ENCODE peak calls at places on chromosomes 6 and 20, in nine cellular contexts. Z, H, X, U, V, P, N, L and F are unnamed samples.

GRCh38 chr6:121544691-121545090 is 109.2 kb downstream of the GJA1 start:
- DNase-seq in Z (no peak), H (no peak), X (peak), U (no peak), V (no peak), P (no peak), N (no peak), L (no peak), F (no peak)

GRCh38 chr6:47780510-47781356 is 1.1 kb upstream of the OPN5 start:
- DNase-seq in Z (no peak), H (peak), X (peak), U (peak), V (peak), P (peak), N (no peak), L (no peak), F (no peak)

GRCh38 chr6:104728444-104728843 is 131.3 kb downstream of the HACE1 start:
- DNase-seq in Z (no peak), H (no peak), X (no peak), U (no peak), V (no peak), P (no peak), N (no peak), L (no peak), F (no peak)

GRCh38 chr6:10163159-10163962 is 251.5 kb downstream of the TFAP2A start:
- DNase-seq in Z (no peak), H (no peak), X (no peak), U (no peak), V (no peak), P (no peak), N (peak), L (no peak), F (no peak)

GRCh38 chr20:11045412-11046175 is 371.8 kb upstream of the JAG1 start:
- DNase-seq in Z (no peak), H (no peak), X (no peak), U (no peak), V (no peak), P (no peak), N (no peak), L (no peak), F (no peak)

GRCh38 chr6:168087436-168088160 is 8.6 kb upstream of the FRMD1 start:
- DNase-seq in Z (no peak), H (no peak), X (no peak), U (no peak), V (no peak), P (no peak), N (no peak), L (no peak), F (no peak)

GRCh38 chr6:49553353-49553752 is 2.9 kb downstream of the C6orf141 start:
- DNase-seq in Z (no peak), H (no peak), X (peak), U (no peak), V (no peak), P (no peak), N (no peak), L (no peak), F (no peak)

GRCh38 chr20:38523697-38524096 is 51.1 kb downstream of the RALGAPB start:
- DNase-seq in Z (no peak), H (no peak), X (peak), U (no peak), V (no peak), P (no peak), N (no peak), L (no peak), F (no peak)

GRCh38 chr6:134722996-134723871 is 226.7 kb downstream of the ALDH8A1 start:
- DNase-seq in Z (no peak), H (peak), X (peak), U (no peak), V (no peak), P (no peak), N (no peak), L (no peak), F (no peak)

GRCh38 chr20:35710039-35710438 is 10.8 kb downstream of the ROMO1 start:
- DNase-seq in Z (no peak), H (no peak), X (no peak), U (no peak), V (no peak), P (no peak), N (no peak), L (no peak), F (no peak)

GRCh38 chr20:41654884-41655283 is 36.7 kb upstream of the CHD6 start:
- DNase-seq in Z (no peak), H (no peak), X (peak), U (no peak), V (peak), P (no peak), N (no peak), L (peak), F (no peak)

GRCh38 chr20:62765432-62766070 is 30.7 kb upstream of the MRGBP start:
- DNase-seq in Z (no peak), H (no peak), X (no peak), U (no peak), V (no peak), P (no peak), N (no peak), L (no peak), F (peak)

GRCh38 chr20:9028419-9028818 is 40.5 kb upstream of the PLCB4 start:
- DNase-seq in Z (no peak), H (no peak), X (peak), U (no peak), V (no peak), P (no peak), N (no peak), L (no peak), F (peak)

GRCh38 chr6:68343901-68344300 is 291.2 kb upstream of the ADGRB3 start:
- DNase-seq in Z (no peak), H (no peak), X (peak), U (no peak), V (peak), P (peak), N (no peak), L (no peak), F (peak)

GRCh38 chr20:38345643-38346042 is 639 bp upstream of the LBP start:
- DNase-seq in Z (no peak), H (no peak), X (no peak), U (no peak), V (no peak), P (no peak), N (no peak), L (no peak), F (no peak)

GRCh38 chr6:165571721-165572132 is 91.3 kb downstream of the PDE10A start:
- DNase-seq in Z (no peak), H (no peak), X (no peak), U (peak), V (peak), P (no peak), N (no peak), L (no peak), F (no peak)

GRCh38 chr6:20790032-20790791 is 256.0 kb downstream of the CDKAL1 start:
- DNase-seq in Z (no peak), H (no peak), X (no peak), U (no peak), V (no peak), P (no peak), N (no peak), L (no peak), F (no peak)

GRCh38 chr6:98343004-98343403 is 491.4 kb upstream of the POU3F2 start:
- DNase-seq in Z (no peak), H (no peak), X (no peak), U (no peak), V (no peak), P (no peak), N (no peak), L (no peak), F (no peak)

GRCh38 chr20:32980131-32980941 is 23.9 kb downstream of the SUN5 start:
- DNase-seq in Z (peak), H (no peak), X (no peak), U (no peak), V (no peak), P (no peak), N (no peak), L (no peak), F (peak)

GRCh38 chr20:46640536-46641311 is 10.5 kb downstream of the SLC13A3 start:
- DNase-seq in Z (no peak), H (no peak), X (no peak), U (no peak), V (no peak), P (no peak), N (no peak), L (no peak), F (no peak)

GRCh38 chr20:53270792-53271375 is 298.7 kb downstream of the TSHZ2 start:
- DNase-seq in Z (no peak), H (no peak), X (no peak), U (no peak), V (no peak), P (no peak), N (no peak), L (no peak), F (no peak)
- TF ChIP-seq CTCF in Z (no peak), H (no peak), X (no peak), U (no peak), V (no peak), P (no peak), N (no peak), L (no peak), F (no peak)

GRCh38 chr6:139699335-139699734 is 324.9 kb upstream of the CITED2 start:
- DNase-seq in Z (no peak), H (no peak), X (peak), U (no peak), V (no peak), P (no peak), N (no peak), L (no peak), F (no peak)
- TF ChIP-seq CTCF in Z (no peak), H (no peak), X (no peak), U (no peak), V (no peak), P (no peak), N (no peak), L (no peak), F (no peak)

GRCh38 chr6:143268439-143268838 is 182.1 kb downstream of the ADAT2 start:
- DNase-seq in Z (no peak), H (no peak), X (no peak), U (no peak), V (no peak), P (no peak), N (no peak), L (no peak), F (no peak)

GRCh38 chr6:143271024-143271423 is 179.5 kb downstream of the ADAT2 start:
- DNase-seq in Z (no peak), H (peak), X (peak), U (no peak), V (no peak), P (no peak), N (no peak), L (no peak), F (no peak)

GRCh38 chr6:143270026-143270425 is 180.5 kb downstream of the ADAT2 start:
- DNase-seq in Z (no peak), H (no peak), X (peak), U (no peak), V (no peak), P (no peak), N (no peak), L (no peak), F (no peak)

GRCh38 chr6:143264996-143265734 is 185.3 kb downstream of the ADAT2 start:
- DNase-seq in Z (no peak), H (no peak), X (no peak), U (no peak), V (no peak), P (no peak), N (no peak), L (no peak), F (no peak)

DNA sequence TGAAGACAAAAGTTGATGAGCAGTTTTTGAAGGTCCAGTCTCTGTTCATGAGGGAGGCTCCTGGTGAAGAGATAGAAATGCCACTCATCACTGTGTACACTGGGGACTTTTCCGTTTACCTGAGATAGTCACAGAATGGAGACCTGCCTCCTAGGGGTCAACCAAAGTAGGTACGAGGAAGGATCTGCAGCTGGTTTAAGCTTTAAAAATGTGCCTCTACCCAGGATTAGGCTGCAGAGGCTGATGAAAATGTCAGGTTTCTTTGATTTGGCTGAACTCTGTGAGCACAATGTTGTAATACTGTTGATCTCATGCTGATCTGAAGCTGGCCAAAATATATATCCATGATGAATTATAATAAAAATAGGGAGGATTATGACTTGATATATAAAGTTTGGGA is 182.8 kb downstream of the ADAT2 start:
- DNase-seq in Z (no peak), H (no peak), X (no peak), U (no peak), V (no peak), P (no peak), N (no peak), L (no peak), F (no peak)
- TF ChIP-seq CTCF in Z (no peak), H (no peak), X (no peak), U (no peak), V (no peak), P (no peak), N (no peak), L (no peak), F (no peak)

GRCh38 chr6:142887534-142887933 is 57.4 kb downstream of the HIVEP2 start:
- DNase-seq in Z (no peak), H (no peak), X (no peak), U (no peak), V (no peak), P (no peak), N (no peak), L (no peak), F (no peak)

GRCh38 chr6:142885182-142885867 is 59.7 kb downstream of the HIVEP2 start:
- DNase-seq in Z (no peak), H (peak), X (peak), U (peak), V (peak), P (peak), N (peak), L (no peak), F (no peak)

GRCh38 chr6:142888461-142888860 is 56.5 kb downstream of the HIVEP2 start:
- DNase-seq in Z (no peak), H (no peak), X (no peak), U (no peak), V (no peak), P (no peak), N (no peak), L (no peak), F (no peak)

GRCh38 chr6:142884214-142885035 is 60.6 kb downstream of the HIVEP2 start:
- DNase-seq in Z (no peak), H (no peak), X (no peak), U (no peak), V (no peak), P (no peak), N (no peak), L (no peak), F (no peak)

GRCh38 chr6:142886431-142887170 is 58.4 kb downstream of the HIVEP2 start:
- DNase-seq in Z (no peak), H (no peak), X (peak), U (peak), V (no peak), P (no peak), N (no peak), L (no peak), F (no peak)
- TF ChIP-seq CTCF in Z (peak), H (no peak), X (peak), U (peak), V (peak), P (peak), N (peak), L (no peak), F (no peak)

GRCh38 chr6:30113377-30113759 is 478 bp upstream of the TRIM31 start:
- DNase-seq in Z (no peak), H (no peak), X (no peak), U (peak), V (no peak), P (no peak), N (no peak), L (no peak), F (no peak)

GRCh38 chr6:30112402-30113376 is at the start of gene TRIM31:
- DNase-seq in Z (no peak), H (no peak), X (no peak), U (peak), V (peak), P (no peak), N (no peak), L (no peak), F (no peak)

GRCh38 chr6:30121446-30122065 is 8.7 kb upstream of the TRIM31 start:
- DNase-seq in Z (no peak), H (no peak), X (no peak), U (no peak), V (no peak), P (no peak), N (no peak), L (no peak), F (no peak)

GRCh38 chr6:30113843-30114242 is 953 bp upstream of the TRIM31 start:
- DNase-seq in Z (no peak), H (no peak), X (no peak), U (no peak), V (no peak), P (no peak), N (no peak), L (no peak), F (no peak)

GRCh38 chr6:30116724-30117123 is 3.8 kb upstream of the TRIM31 start:
- DNase-seq in Z (no peak), H (no peak), X (no peak), U (no peak), V (no peak), P (no peak), N (no peak), L (no peak), F (no peak)
- TF ChIP-seq CTCF in Z (no peak), H (no peak), X (no peak), U (no peak), V (no peak), P (no peak), N (no peak), L (peak), F (peak)

GRCh38 chr6:79813854-79814477 is 133.4 kb downstream of the ELOVL4 start:
- DNase-seq in Z (no peak), H (no peak), X (peak), U (peak), V (peak), P (peak), N (peak), L (peak), F (peak)
- TF ChIP-seq CTCF in Z (peak), H (peak), X (peak), U (peak), V (peak), P (peak), N (peak), L (peak), F (peak)

DNA sequence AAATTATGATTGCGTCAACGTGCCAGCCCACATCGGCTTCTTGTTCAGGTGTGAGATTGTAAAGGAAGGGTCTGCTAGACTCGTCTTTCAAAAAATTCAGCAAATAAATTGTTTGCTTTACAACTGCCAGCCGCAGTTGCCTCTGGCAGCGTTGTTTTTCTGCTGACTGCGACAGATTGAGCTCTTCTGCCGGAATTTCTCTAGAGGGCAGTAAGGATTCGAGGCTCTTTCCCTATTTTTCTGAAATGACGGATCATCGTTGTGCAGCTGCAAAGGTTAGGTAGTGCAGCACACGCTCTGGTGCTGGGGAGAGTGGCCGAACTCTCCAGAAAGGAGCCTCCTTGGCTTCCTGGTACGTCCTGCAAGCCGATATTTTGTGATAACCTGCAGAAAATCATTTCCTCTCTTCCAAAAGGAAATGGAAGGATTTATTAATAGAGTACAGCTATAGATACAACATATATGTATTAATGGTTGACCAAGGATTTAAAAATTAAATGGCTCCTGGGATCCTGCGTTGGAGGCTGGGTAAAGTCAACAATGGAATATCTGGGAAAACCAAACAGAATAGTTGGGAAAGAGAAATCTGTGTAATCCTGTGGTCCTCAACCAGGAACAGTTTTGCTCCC is 121.9 kb upstream of the ZFP64 start:
- DNase-seq in Z (no peak), H (peak), X (peak), U (no peak), V (no peak), P (peak), N (peak), L (no peak), F (peak)
- TF ChIP-seq CTCF in Z (peak), H (peak), X (peak), U (no peak), V (no peak), P (peak), N (no peak), L (peak), F (no peak)

GRCh38 chr6:136491251-136491650 is 59.0 kb downstream of the MAP7 start:
- DNase-seq in Z (no peak), H (no peak), X (no peak), U (no peak), V (no peak), P (no peak), N (no peak), L (no peak), F (no peak)

GRCh38 chr6:136487746-136488145 is 62.5 kb downstream of the MAP7 start:
- DNase-seq in Z (no peak), H (no peak), X (peak), U (no peak), V (no peak), P (no peak), N (no peak), L (no peak), F (no peak)

GRCh38 chr6:136494710-136495109 is 55.5 kb downstream of the MAP7 start:
- DNase-seq in Z (no peak), H (no peak), X (no peak), U (no peak), V (no peak), P (no peak), N (no peak), L (no peak), F (no peak)

GRCh38 chr6:136492409-136492808 is 57.8 kb downstream of the MAP7 start:
- DNase-seq in Z (no peak), H (no peak), X (no peak), U (no peak), V (no peak), P (no peak), N (no peak), L (no peak), F (no peak)

GRCh38 chr6:136491674-136492235 is 58.5 kb downstream of the MAP7 start:
- DNase-seq in Z (no peak), H (no peak), X (no peak), U (no peak), V (no peak), P (no peak), N (no peak), L (no peak), F (no peak)
- TF ChIP-seq CTCF in Z (no peak), H (no peak), X (no peak), U (no peak), V (no peak), P (no peak), N (no peak), L (no peak), F (no peak)